ENCODE peak calls at places on chromosomes 13 and 19, in seven cellular contexts. G is ovary, O is heart left ventricle, W is uterus, A is spleen, L is IMR-90, T is breast epithelium. H is an unnamed sample.
A peak's percentile ranks its signal among the peaks of the same experiment; 100 is the strongest.

GRCh38 chr19:51690359-51691121 is 2.6 kb upstream of the SPACA6 start:
- DNase-seq in G (peak; percentile 90), O (peak; percentile 76), W (peak; percentile 79), A (peak; percentile 86), L (peak; percentile 68), T (peak; percentile 51), H (no peak)

GRCh38 chr19:993831-994393 is 6.3 kb upstream of the GRIN3B start:
- DNase-seq in G (no peak), O (no peak), W (no peak), A (no peak), L (no peak), T (no peak), H (no peak)

GRCh38 chr13:99258210-99258860 is at the start of gene GPR18:
- DNase-seq in G (no peak), O (no peak), W (no peak), A (no peak), L (peak; percentile 24), T (no peak), H (no peak)

GRCh38 chr13:68736961-68737360 is 1370.7 kb upstream of the ATXN8OS start:
- DNase-seq in G (no peak), O (no peak), W (no peak), A (no peak), L (no peak), T (no peak), H (no peak)

GRCh38 chr13:109500146-109500773 is 286.1 kb downstream of the IRS2 start:
- DNase-seq in G (peak; percentile 36), O (no peak), W (no peak), A (no peak), L (peak; percentile 11), T (no peak), H (no peak)

GRCh38 chr19:33349319-33350289 is 23.9 kb upstream of the CEBPG start:
- DNase-seq in G (no peak), O (no peak), W (no peak), A (no peak), L (no peak), T (no peak), H (no peak)

GRCh38 chr19:16076958-16077611 is 790 bp downstream of the TPM4 start:
- DNase-seq in G (peak; percentile 77), O (peak; percentile 39), W (peak; percentile 61), A (peak; percentile 90), L (no peak), T (peak; percentile 61), H (no peak)

GRCh38 chr19:56727731-56728130 is 56.2 kb upstream of the ZNF835 start:
- DNase-seq in G (no peak), O (no peak), W (no peak), A (no peak), L (no peak), T (no peak), H (no peak)

GRCh38 chr19:40348961-40349507 is 539 bp downstream of the PLD3 start:
- DNase-seq in G (no peak), O (no peak), W (no peak), A (no peak), L (peak; percentile 52), T (peak; percentile 47), H (no peak)

GRCh38 chr19:54489341-54489740 is 13.3 kb upstream of the LAIR2 start:
- DNase-seq in G (no peak), O (no peak), W (no peak), A (no peak), L (no peak), T (no peak), H (no peak)

GRCh38 chr19:54551293-54551692 is 22.3 kb upstream of the LILRA2 start:
- DNase-seq in G (no peak), O (no peak), W (no peak), A (no peak), L (no peak), T (no peak), H (no peak)

GRCh38 chr13:98524391-98524790 is 52.5 kb downstream of the STK24 start:
- DNase-seq in G (no peak), O (no peak), W (no peak), A (no peak), L (no peak), T (no peak), H (no peak)

GRCh38 chr13:24520733-24521132 is 8.2 kb upstream of the PARP4 start:
- DNase-seq in G (no peak), O (no peak), W (no peak), A (no peak), L (no peak), T (no peak), H (no peak)

GRCh38 chr19:10007811-10008211 is 2.5 kb downstream of the COL5A3 start:
- DNase-seq in G (no peak), O (peak; percentile 81), W (peak; percentile 47), A (no peak), L (peak; percentile 80), T (no peak), H (no peak)

GRCh38 chr19:45767881-45768643 is 990 bp downstream of the SIX5 start:
- DNase-seq in G (peak; percentile 83), O (peak; percentile 74), W (peak; percentile 75), A (peak; percentile 86), L (peak; percentile 65), T (peak; percentile 72), H (no peak)

GRCh38 chr13:114146629-114147028 is 14.2 kb upstream of the RASA3 start:
- DNase-seq in G (no peak), O (peak; percentile 3), W (no peak), A (no peak), L (no peak), T (no peak), H (no peak)

GRCh38 chr13:35478384-35479222 is 2.1 kb upstream of the MAB21L1 start:
- DNase-seq in G (no peak), O (no peak), W (no peak), A (peak; percentile 70), L (no peak), T (no peak), H (no peak)

GRCh38 chr19:17755977-17756670 is 4.8 kb downstream of the FCHO1 start:
- DNase-seq in G (no peak), O (no peak), W (no peak), A (peak; percentile 90), L (peak; percentile 50), T (no peak), H (no peak)

GRCh38 chr13:21812192-21812626 is 141.3 kb downstream of the FGF9 start:
- DNase-seq in G (no peak), O (no peak), W (no peak), A (no peak), L (no peak), T (peak; percentile 42), H (no peak)

GRCh38 chr19:16447015-16447384 is 24.8 kb downstream of the EPS15L1 start:
- DNase-seq in G (peak; percentile 69), O (peak; percentile 84), W (peak; percentile 76), A (peak; percentile 94), L (peak; percentile 91), T (peak; percentile 45), H (peak; percentile 36)

GRCh38 chr19:54803410-54803809 is at the start of gene KIR2DL4:
- DNase-seq in G (no peak), O (no peak), W (no peak), A (no peak), L (no peak), T (no peak), H (no peak)

GRCh38 chr19:36103842-36104552 is 6.9 kb upstream of the OVOL3 start:
- DNase-seq in G (no peak), O (no peak), W (no peak), A (no peak), L (peak; percentile 30), T (no peak), H (no peak)

GRCh38 chr19:954272-954671 is 28.4 kb downstream of the ARID3A start:
- DNase-seq in G (no peak), O (no peak), W (no peak), A (no peak), L (no peak), T (no peak), H (no peak)

GRCh38 chr19:31436121-31436776 is 87.0 kb upstream of the TSHZ3 start:
- DNase-seq in G (no peak), O (no peak), W (no peak), A (no peak), L (peak; percentile 24), T (no peak), H (no peak)

GRCh38 chr13:48636550-48636949 is 17.2 kb upstream of the CYSLTR2 start:
- DNase-seq in G (no peak), O (no peak), W (no peak), A (no peak), L (peak; percentile 31), T (no peak), H (no peak)

GRCh38 chr19:16096281-16096855 is 15.3 kb upstream of the RAB8A start:
- DNase-seq in G (no peak), O (no peak), W (no peak), A (no peak), L (no peak), T (no peak), H (no peak)

GRCh38 chr13:97003071-97003470 is 8.8 kb upstream of the OXGR1 start:
- DNase-seq in G (no peak), O (no peak), W (no peak), A (no peak), L (no peak), T (no peak), H (no peak)

DNA sequence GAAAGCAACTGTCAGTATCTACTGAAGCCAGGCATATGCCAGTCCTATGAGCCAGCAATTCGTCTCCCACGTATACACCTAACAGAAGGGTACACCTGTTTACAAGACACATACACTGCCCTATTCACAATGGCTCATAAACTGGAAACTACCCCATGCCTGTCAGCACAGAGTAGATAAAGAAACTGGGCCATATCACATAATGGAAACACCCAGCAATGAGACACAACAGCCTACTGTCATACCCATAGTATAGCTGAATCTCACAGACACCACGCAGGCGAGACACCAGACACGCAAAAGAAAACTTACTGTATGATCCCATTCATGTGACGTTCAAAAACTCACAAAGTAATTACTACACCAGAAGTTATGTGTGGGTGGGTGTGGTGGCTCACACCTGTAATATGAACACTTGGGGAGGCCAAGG is 15.7 kb downstream of the NOSIP start:
- DNase-seq in G (no peak), O (no peak), W (no peak), A (no peak), L (no peak), T (no peak), H (no peak)
- H3K4me1 ChIP-seq in G (peaks cover 5% of the 10 kb centered on the region), O (peaks cover 2% of the 10 kb centered on the region), W (no peaks in the 10 kb centered on the region), A (peaks cover 100% of the 10 kb centered on the region), L (no peaks in the 10 kb centered on the region), T (no peaks in the 10 kb centered on the region), H (no peaks in the 10 kb centered on the region)

GRCh38 chr19:47422417-47423163 is 3.3 kb upstream of the MEIS3 start:
- DNase-seq in G (no peak), O (no peak), W (no peak), A (no peak), L (no peak), T (no peak), H (no peak)
- H3K27me3 ChIP-seq in G (no peaks in the 10 kb centered on the region), O (peaks cover 43% of the 10 kb centered on the region), W (no peaks in the 10 kb centered on the region), A (peaks cover 76% of the 10 kb centered on the region), L (peaks cover 47% of the 10 kb centered on the region), T (peaks cover 45% of the 10 kb centered on the region), H (peaks cover 37% of the 10 kb centered on the region)

GRCh38 chr19:11481777-11482383 is 1.0 kb upstream of the ELAVL3 start:
- DNase-seq in G (no peak), O (peak; percentile 84), W (peak; percentile 45), A (peak; percentile 84), L (peak; percentile 85), T (peak; percentile 54), H (no peak)
- TF ChIP-seq POLR2A in G (no peak), O (no peak), W (no peak), A (no peak), L (no peak), T (no peak), H (no peak)

GRCh38 chr19:41872775-41873647 is 4.1 kb upstream of the CD79A start:
- DNase-seq in G (no peak), O (peak; percentile 61), W (no peak), A (peak; percentile 94), L (peak; percentile 59), T (peak; percentile 69), H (no peak)
- H3K4me1 ChIP-seq in G (no peaks in the 10 kb centered on the region), O (no peaks in the 10 kb centered on the region), W (no peaks in the 10 kb centered on the region), A (peaks cover 100% of the 10 kb centered on the region), L (peaks cover 1% of the 10 kb centered on the region), T (no peaks in the 10 kb centered on the region), H (peaks cover 10% of the 10 kb centered on the region)